ENCODE peak calls at places on chromosome 7, in four cellular contexts. I is HEK293T, P is DMS153, K is SW480. M is an unnamed sample.

GRCh38 chr7:141144921-141145629 is 71.2 kb downstream of the TMEM178B start:
- DNase-seq in K (no peak), I (no peak), P (no peak), M (no peak)

GRCh38 chr7:72343991-72344390 is 68.1 kb downstream of the CALN1 start:
- DNase-seq in I (no peak), K (no peak), P (no peak), M (no peak)

GRCh38 chr7:75844158-75844557 is 30.6 kb upstream of the CCL24 start:
- DNase-seq in I (no peak), K (no peak), P (no peak), M (no peak)

GRCh38 chr7:149171894-149172533 is 23.3 kb upstream of the ZNF282 start:
- DNase-seq in I (no peak), K (peak), P (no peak), M (no peak)

GRCh38 chr7:66167773-66168367 is 37.3 kb upstream of the TPST1 start:
- DNase-seq in P (peak), K (no peak), I (no peak), M (no peak)

GRCh38 chr7:2044883-2045471 is 187.8 kb downstream of the MAD1L1 start:
- DNase-seq in K (no peak), I (no peak), P (no peak), M (no peak)

GRCh38 chr7:127186686-127187085 is 66.1 kb downstream of the GRM8 start:
- DNase-seq in P (no peak), I (no peak), K (peak), M (no peak)

GRCh38 chr7:23863209-23863798 is 153.3 kb downstream of the STK31 start:
- DNase-seq in I (peak), P (peak), K (peak), M (no peak)

GRCh38 chr7:43460733-43461348 is 122.1 kb upstream of the STK17A start:
- DNase-seq in I (no peak), K (no peak), P (no peak), M (no peak)

GRCh38 chr7:112938895-112939588 is 147.6 kb downstream of the GPR85 start:
- DNase-seq in P (no peak), I (peak), K (peak), M (peak)

GRCh38 chr7:155461631-155462030 is 3.7 kb downstream of the EN2 start:
- DNase-seq in K (no peak), P (no peak), I (no peak), M (no peak)

GRCh38 chr7:2567663-2568238 is 9.0 kb downstream of the IQCE start:
- DNase-seq in P (peak), I (no peak), K (peak), M (peak)

GRCh38 chr7:128821724-128822123 is 8.5 kb upstream of the FLNC start:
- DNase-seq in I (no peak), P (no peak), K (no peak), M (no peak)

GRCh38 chr7:114084381-114085312 is 165.8 kb upstream of the PPP1R3A start:
- DNase-seq in P (peak), I (peak), K (peak), M (no peak)

GRCh38 chr7:16594061-16594460 is 51.5 kb downstream of the ANKMY2 start:
- DNase-seq in I (no peak), K (no peak), P (no peak), M (no peak)

GRCh38 chr7:103117465-103117864 is 31.4 kb downstream of the NAPEPLD start:
- DNase-seq in K (no peak), I (no peak), P (no peak), M (no peak)

GRCh38 chr7:21717323-21717722 is 174.5 kb downstream of the DNAH11 start:
- DNase-seq in K (no peak), P (no peak), I (no peak), M (no peak)